ENCODE peak calls at places on chromosomes 4 and X, in six cellular contexts. O, G, R, C, X and V are unnamed samples. For H3K4me1, the result is how much of the 10 kb centered on the place peaks cover.

GRCh38 chrX:51459125-51459524 is 37.3 kb downstream of the NUDT11 start:
- DNase-seq in O (no peak), G (no peak), R (peak), C (peak), X (no peak), V (no peak)

GRCh38 chr4:133154725-133155124 is 5.6 kb downstream of the PCDH10 start:
- DNase-seq in O (no peak), G (no peak), R (peak), C (peak), X (no peak), V (no peak)

GRCh38 chrX:119996600-119997524 is 53.3 kb upstream of the NKAP start:
- DNase-seq in O (no peak), G (no peak), R (no peak), C (no peak), X (no peak), V (no peak)

GRCh38 chr4:132275583-132276121 is 873.4 kb upstream of the PCDH10 start:
- DNase-seq in O (no peak), G (no peak), R (no peak), C (no peak), X (no peak), V (no peak)

GRCh38 chr4:98081961-98082360 is 61.3 kb downstream of the STPG2 start:
- DNase-seq in O (no peak), G (no peak), R (no peak), C (no peak), X (no peak), V (no peak)

GRCh38 chrX:87727615-87728014 is 210.0 kb downstream of the KLHL4 start:
- DNase-seq in O (no peak), G (no peak), R (no peak), C (no peak), X (no peak), V (no peak)

GRCh38 chr4:185535818-185536729 is 767 bp upstream of the PDLIM3 start:
- DNase-seq in O (no peak), G (peak), R (no peak), C (peak), X (no peak), V (peak)

GRCh38 chrX:109635151-109635550 is 10.2 kb upstream of the KCNE5 start:
- DNase-seq in O (no peak), G (no peak), R (peak), C (peak), X (no peak), V (no peak)

GRCh38 chr4:106246441-106246840 is 69.6 kb downstream of the TBCK start:
- DNase-seq in O (no peak), G (no peak), R (no peak), C (no peak), X (no peak), V (no peak)

GRCh38 chrX:120753413-120754251 is 122.0 kb downstream of the CT47B1 start:
- DNase-seq in O (no peak), G (no peak), R (no peak), C (no peak), X (no peak), V (no peak)

DNA sequence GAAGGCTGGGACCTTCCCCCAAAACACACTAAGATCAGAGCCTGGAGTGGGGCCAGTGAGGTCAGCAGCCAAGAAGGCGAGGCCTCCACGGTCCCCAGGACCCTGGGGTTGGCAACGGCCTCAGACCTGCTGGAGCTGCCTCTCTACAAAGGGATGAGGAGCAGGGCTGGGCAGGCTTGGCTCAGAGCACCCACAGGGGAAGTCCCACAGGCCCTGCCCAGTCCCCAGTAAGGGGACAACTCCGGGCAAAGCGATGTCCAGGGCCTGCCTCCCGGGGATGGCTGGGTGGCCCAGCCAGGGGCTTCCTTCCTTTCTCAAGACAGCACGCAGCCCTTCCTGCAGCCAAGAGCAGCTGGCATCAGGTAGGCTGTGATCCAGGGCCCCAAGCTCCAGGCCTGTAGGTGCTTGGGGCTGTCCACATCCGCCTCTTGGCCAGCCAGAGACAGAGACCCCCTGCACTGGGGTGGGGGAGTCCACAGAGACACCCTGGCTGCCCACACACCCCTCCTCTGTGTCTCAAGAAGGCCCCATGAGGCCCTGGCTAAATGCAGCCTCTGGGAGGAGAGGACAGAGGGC is 5.7 kb downstream of the MXD4 start:
- DNase-seq in O (peak), G (peak), R (no peak), C (no peak), X (peak), V (peak)
- H3K4me3 ChIP-seq in O (no peak), G (no peak), R (no peak), C (no peak), X (no peak), V (no peak)

DNA sequence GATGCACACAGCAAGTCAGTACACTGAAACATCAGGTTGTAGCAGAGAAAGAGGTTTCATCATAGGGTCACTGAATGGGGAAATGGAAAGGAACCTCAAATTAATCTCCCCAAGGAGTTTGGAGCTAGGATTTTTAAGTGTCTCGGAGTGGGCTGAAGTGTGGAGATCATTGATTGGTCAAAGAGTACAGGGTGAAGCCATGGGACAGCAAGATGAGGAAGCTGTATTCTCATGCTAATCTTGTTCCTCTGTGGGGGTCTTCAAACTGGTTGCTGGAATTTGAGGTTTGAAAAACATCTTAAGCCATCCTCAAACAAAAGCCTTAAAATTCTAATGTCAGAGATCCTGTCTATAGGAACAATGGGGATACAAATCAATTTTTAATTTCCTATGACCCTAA is 78.8 kb upstream of the TEX13A start:
- DNase-seq in O (no peak), G (no peak), R (no peak), C (no peak), X (no peak), V (no peak)
- H3K27ac ChIP-seq in O (no peak), G (no peak), R (no peak), C (no peak), X (no peak), V (no peak)

DNA sequence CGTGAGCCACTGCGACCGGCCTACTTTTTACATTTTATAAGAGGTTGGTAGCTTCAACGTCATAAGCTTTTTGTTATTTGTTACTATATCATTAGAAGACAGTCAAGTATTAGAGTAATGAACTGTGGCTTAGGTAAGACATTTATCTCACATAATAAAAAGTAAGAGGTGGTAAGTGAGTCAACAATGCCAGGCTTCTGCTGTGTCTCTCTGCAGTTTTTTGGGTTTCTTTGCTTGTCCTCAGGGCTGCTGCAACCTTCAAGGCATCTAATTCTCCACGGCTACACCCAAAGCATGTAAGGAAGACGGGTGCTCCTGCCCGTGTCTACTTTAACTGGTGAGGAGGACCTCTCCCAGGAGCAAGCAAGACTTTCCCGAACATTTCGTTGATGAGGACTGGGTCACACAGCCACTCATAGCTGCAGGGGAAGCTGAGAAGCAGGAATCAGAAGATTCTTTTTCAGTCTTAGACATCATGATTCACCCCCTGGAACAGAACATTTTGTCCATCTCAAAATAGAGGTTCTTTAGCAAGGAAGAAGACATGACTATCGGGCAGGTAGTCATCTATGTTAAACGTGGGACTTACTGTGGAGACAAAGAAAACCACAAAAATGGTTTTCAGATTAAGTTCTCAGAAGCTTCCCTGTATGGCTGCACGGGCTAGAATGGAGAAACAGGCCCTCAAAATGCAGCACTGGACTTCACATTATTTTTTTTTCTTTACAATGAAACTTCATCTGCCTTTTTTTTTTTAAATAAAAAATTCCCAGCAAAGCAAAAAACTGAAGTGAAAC is 13.0 kb upstream of the RHOH start:
- DNase-seq in O (no peak), G (no peak), R (no peak), C (peak), X (no peak), V (no peak)
- H3K4me1 ChIP-seq in O (under half), G (under half), R (under half), C (under half), X (under half), V (under half)

DNA sequence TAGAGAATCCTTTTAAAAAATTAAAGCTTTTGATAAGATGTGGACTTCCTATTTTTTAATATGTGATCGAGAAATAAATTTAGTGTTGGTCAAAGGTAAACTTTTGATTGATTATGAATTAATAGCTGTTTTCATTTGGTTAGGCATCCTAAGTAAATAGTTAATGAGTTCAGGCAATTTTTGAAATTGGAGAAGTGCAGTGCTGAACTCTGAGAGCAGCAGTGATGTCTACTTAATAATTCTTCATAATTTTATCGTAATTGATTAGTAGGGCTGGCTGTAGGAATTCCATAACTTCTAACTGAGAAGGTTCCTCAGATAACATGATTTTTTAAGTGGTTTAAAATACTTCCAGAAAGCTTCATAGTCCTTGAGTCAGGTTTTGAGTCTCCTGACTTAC is 1.5 kb downstream of the MND1 start:
- DNase-seq in O (no peak), G (no peak), R (no peak), C (no peak), X (no peak), V (no peak)
- H3K4me3 ChIP-seq in O (no peak), G (peak), R (peak), C (peak), X (no peak), V (peak)

GRCh38 chr4:24516926-24517325 is 67.4 kb downstream of the DHX15 start:
- DNase-seq in O (no peak), G (no peak), R (no peak), C (no peak), X (no peak), V (no peak)

GRCh38 chr4:24514808-24515207 is 69.5 kb downstream of the DHX15 start:
- DNase-seq in O (no peak), G (no peak), R (no peak), C (peak), X (no peak), V (no peak)

GRCh38 chr4:24511371-24512063 is 72.8 kb downstream of the DHX15 start:
- DNase-seq in O (no peak), G (no peak), R (no peak), C (no peak), X (no peak), V (no peak)

GRCh38 chr4:24515698-24516097 is 68.7 kb downstream of the DHX15 start:
- DNase-seq in O (no peak), G (no peak), R (no peak), C (peak), X (no peak), V (no peak)

DNA sequence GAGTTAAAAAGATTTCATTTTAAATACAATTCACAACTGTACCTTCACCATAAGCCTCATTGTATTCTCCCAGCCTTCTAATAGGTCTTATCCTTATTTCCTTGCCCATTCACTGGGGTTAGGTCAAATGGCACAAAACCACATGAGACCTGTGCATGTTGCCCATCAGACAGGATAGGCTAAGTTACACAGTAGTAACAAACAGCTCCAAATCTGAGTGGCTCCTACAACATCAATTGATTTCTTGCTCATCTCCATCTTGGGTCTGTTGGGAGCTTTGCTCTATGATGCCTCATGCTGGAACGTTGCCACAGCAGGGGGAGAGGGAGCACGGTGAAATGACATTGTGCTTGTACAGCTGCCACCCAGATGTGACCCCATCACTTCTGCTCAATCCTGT is 70.6 kb downstream of the DHX15 start:
- DNase-seq in O (no peak), G (no peak), R (no peak), C (no peak), X (no peak), V (no peak)
- H3K27ac ChIP-seq in O (no peak), G (no peak), R (no peak), C (no peak), X (no peak), V (no peak)

DNA sequence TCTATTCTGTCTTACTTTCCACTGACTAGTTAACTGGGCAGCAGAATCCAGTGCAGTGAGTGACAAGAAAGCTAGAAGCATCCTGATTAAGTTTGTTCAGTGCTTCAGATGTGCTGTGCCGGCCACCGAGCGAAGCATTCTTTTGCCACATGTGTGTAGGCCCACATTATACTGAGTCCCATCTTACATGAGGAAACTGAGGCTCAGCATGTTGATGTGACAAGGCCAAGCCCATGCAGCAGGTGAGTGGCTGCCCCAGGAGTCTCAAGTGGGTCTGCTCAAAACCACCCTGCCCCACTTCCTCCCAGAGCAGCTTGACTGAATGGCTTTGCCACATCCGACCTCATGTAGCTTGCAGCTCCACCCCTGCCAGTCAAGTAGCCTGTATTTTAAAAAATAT is 50.5 kb downstream of the RHOH start:
- DNase-seq in O (no peak), G (no peak), R (no peak), C (no peak), X (no peak), V (no peak)
- H3K4me1 ChIP-seq in O (under half), G (under half), R (under half), C (under half), X (under half), V (under half)

DNA sequence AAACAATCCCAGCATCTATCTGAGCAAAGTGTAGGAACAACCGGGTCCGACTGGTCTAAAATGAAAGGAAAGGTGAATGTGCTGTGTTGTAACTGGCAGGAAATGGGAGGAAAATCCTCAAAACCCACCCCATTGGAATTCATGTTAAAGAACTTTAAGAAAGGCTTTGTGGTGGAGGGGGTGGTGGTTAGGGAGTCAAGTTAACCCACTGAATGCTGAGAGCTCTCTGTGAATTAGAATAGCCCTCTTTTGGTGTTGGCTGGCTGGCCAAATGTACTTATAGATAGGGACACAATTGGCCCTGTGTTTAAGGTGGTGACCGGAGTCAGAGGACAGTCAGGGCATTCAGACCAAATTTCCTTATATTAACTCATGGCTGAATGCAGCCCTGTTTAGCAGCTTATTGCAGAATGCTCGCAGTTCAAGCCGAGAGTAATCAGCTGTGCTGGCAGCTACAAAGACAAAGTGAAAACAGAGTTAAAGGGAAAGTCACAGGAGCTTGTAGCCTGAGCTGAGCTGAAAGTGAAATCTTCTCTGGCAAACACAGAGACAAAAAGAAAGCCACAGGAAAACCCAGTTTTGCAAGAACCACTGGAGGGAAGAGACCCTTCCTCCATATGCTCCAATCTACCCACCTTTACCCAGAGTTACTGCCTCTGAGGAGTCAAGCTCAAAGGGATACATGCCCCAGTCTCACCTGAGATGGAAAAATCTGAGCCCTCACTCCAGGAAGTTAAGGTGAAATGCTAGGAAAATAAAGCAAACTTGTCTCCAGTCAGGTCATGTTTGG is 38.5 kb upstream of the UGT2B7 start:
- DNase-seq in O (no peak), G (no peak), R (peak), C (no peak), X (no peak), V (no peak)
- H3K4me3 ChIP-seq in O (no peak), G (no peak), R (no peak), C (no peak), X (no peak), V (no peak)